ENCODE peak calls at places on chromosomes 13 and 19, in seven cellular contexts. One of them, this sample, is unnamed.

GRCh38 chr13:66689037-66689619 is 541.0 kb downstream of the PCDH9 start:
- DNase-seq in lung: no peak
- DNase-seq in pancreas: no peak
- DNase-seq in iris pigment epithelial cell: peak; percentile 7
- DNase-seq in stimulated activated CD4-positive, alpha-beta T cell treated with anti-CD3 and anti-CD28 coated beads, Interleukin-4, amount 100 ng/mL, for 4 hours: no peak
- DNase-seq in ovary: no peak
- DNase-seq in activated B cell treated with CpG ODN at 0.5 μM for 24 hours: no peak
- DNase-seq in this sample: no peak

GRCh38 chr13:33114146-33114545 is 97.9 kb downstream of the KL start:
- DNase-seq in ovary: no peak
- DNase-seq in stimulated activated CD4-positive, alpha-beta T cell treated with anti-CD3 and anti-CD28 coated beads, Interleukin-4, amount 100 ng/mL, for 4 hours: no peak
- DNase-seq in pancreas: no peak
- DNase-seq in lung: no peak
- DNase-seq in iris pigment epithelial cell: peak; percentile 39
- DNase-seq in activated B cell treated with CpG ODN at 0.5 μM for 24 hours: no peak
- DNase-seq in this sample: no peak

GRCh38 chr13:98978280-98978679 is 416 bp upstream of the DOCK9 start:
- DNase-seq in stimulated activated CD4-positive, alpha-beta T cell treated with anti-CD3 and anti-CD28 coated beads, Interleukin-4, amount 100 ng/mL, for 4 hours: no peak
- DNase-seq in activated B cell treated with CpG ODN at 0.5 μM for 24 hours: no peak
- DNase-seq in ovary: no peak
- DNase-seq in lung: no peak
- DNase-seq in pancreas: no peak
- DNase-seq in iris pigment epithelial cell: peak; percentile 97
- DNase-seq in this sample: no peak

GRCh38 chr13:37995052-37995451 is 125.5 kb upstream of the TRPC4 start:
- DNase-seq in iris pigment epithelial cell: peak; percentile 34
- DNase-seq in ovary: no peak
- DNase-seq in activated B cell treated with CpG ODN at 0.5 μM for 24 hours: no peak
- DNase-seq in lung: no peak
- DNase-seq in stimulated activated CD4-positive, alpha-beta T cell treated with anti-CD3 and anti-CD28 coated beads, Interleukin-4, amount 100 ng/mL, for 4 hours: no peak
- DNase-seq in pancreas: no peak
- DNase-seq in this sample: no peak

GRCh38 chr13:73514208-73514607 is 455.4 kb downstream of the KLF5 start:
- DNase-seq in iris pigment epithelial cell: no peak
- DNase-seq in stimulated activated CD4-positive, alpha-beta T cell treated with anti-CD3 and anti-CD28 coated beads, Interleukin-4, amount 100 ng/mL, for 4 hours: no peak
- DNase-seq in pancreas: no peak
- DNase-seq in ovary: no peak
- DNase-seq in lung: no peak
- DNase-seq in activated B cell treated with CpG ODN at 0.5 μM for 24 hours: no peak
- DNase-seq in this sample: no peak

GRCh38 chr19:7383284-7383683 is 34.5 kb downstream of the ARHGEF18 start:
- DNase-seq in ovary: no peak
- DNase-seq in lung: no peak
- DNase-seq in activated B cell treated with CpG ODN at 0.5 μM for 24 hours: no peak
- DNase-seq in pancreas: no peak
- DNase-seq in stimulated activated CD4-positive, alpha-beta T cell treated with anti-CD3 and anti-CD28 coated beads, Interleukin-4, amount 100 ng/mL, for 4 hours: no peak
- DNase-seq in iris pigment epithelial cell: no peak
- DNase-seq in this sample: no peak

GRCh38 chr13:79749556-79749955 is 268.6 kb downstream of the NDFIP2 start:
- DNase-seq in pancreas: no peak
- DNase-seq in activated B cell treated with CpG ODN at 0.5 μM for 24 hours: no peak
- DNase-seq in stimulated activated CD4-positive, alpha-beta T cell treated with anti-CD3 and anti-CD28 coated beads, Interleukin-4, amount 100 ng/mL, for 4 hours: no peak
- DNase-seq in ovary: no peak
- DNase-seq in lung: no peak
- DNase-seq in iris pigment epithelial cell: peak; percentile 8
- DNase-seq in this sample: no peak

GRCh38 chr13:40580566-40581276 is 85.7 kb downstream of the FOXO1 start:
- DNase-seq in pancreas: no peak
- DNase-seq in iris pigment epithelial cell: no peak
- DNase-seq in ovary: no peak
- DNase-seq in lung: no peak
- DNase-seq in activated B cell treated with CpG ODN at 0.5 μM for 24 hours: no peak
- DNase-seq in stimulated activated CD4-positive, alpha-beta T cell treated with anti-CD3 and anti-CD28 coated beads, Interleukin-4, amount 100 ng/mL, for 4 hours: no peak
- DNase-seq in this sample: no peak

GRCh38 chr19:35061583-35062373 is 20.3 kb downstream of the HPN start:
- DNase-seq in lung: no peak
- DNase-seq in stimulated activated CD4-positive, alpha-beta T cell treated with anti-CD3 and anti-CD28 coated beads, Interleukin-4, amount 100 ng/mL, for 4 hours: no peak
- DNase-seq in ovary: no peak
- DNase-seq in activated B cell treated with CpG ODN at 0.5 μM for 24 hours: no peak
- DNase-seq in iris pigment epithelial cell: peak; percentile 23
- DNase-seq in pancreas: no peak
- DNase-seq in this sample: no peak

GRCh38 chr13:49356224-49356623 is 87.6 kb downstream of the CAB39L start:
- DNase-seq in activated B cell treated with CpG ODN at 0.5 μM for 24 hours: no peak
- DNase-seq in lung: no peak
- DNase-seq in stimulated activated CD4-positive, alpha-beta T cell treated with anti-CD3 and anti-CD28 coated beads, Interleukin-4, amount 100 ng/mL, for 4 hours: no peak
- DNase-seq in iris pigment epithelial cell: peak; percentile 95
- DNase-seq in ovary: no peak
- DNase-seq in pancreas: no peak
- DNase-seq in this sample: peak; percentile 77

GRCh38 chr19:30689474-30689873 is 317.3 kb downstream of the ZNF536 start:
- DNase-seq in activated B cell treated with CpG ODN at 0.5 μM for 24 hours: no peak
- DNase-seq in iris pigment epithelial cell: no peak
- DNase-seq in lung: no peak
- DNase-seq in pancreas: no peak
- DNase-seq in stimulated activated CD4-positive, alpha-beta T cell treated with anti-CD3 and anti-CD28 coated beads, Interleukin-4, amount 100 ng/mL, for 4 hours: no peak
- DNase-seq in ovary: no peak
- DNase-seq in this sample: no peak

GRCh38 chr19:4976412-4977298 is 7.7 kb downstream of the KDM4B start:
- DNase-seq in ovary: peak; percentile 88
- DNase-seq in activated B cell treated with CpG ODN at 0.5 μM for 24 hours: no peak
- DNase-seq in lung: peak; percentile 80
- DNase-seq in stimulated activated CD4-positive, alpha-beta T cell treated with anti-CD3 and anti-CD28 coated beads, Interleukin-4, amount 100 ng/mL, for 4 hours: no peak
- DNase-seq in iris pigment epithelial cell: peak; percentile 99
- DNase-seq in pancreas: no peak
- DNase-seq in this sample: peak; percentile 93

This sample was measured in AG09319.